ENCODE peak calls at places on chromosomes 4 and X, in five cellular contexts. N, J, O, D and G are unnamed samples.

GRCh38 chr4:37936889-37937498 is 23.2 kb upstream of the PTTG2 start:
- DNase-seq in O (no peak), J (no peak), D (no peak), N (no peak), G (no peak)

GRCh38 chrX:15908891-15909290 is 54.3 kb upstream of the AP1S2 start:
- DNase-seq in D (no peak), O (no peak), J (no peak), N (no peak), G (no peak)

GRCh38 chr4:126018274-126018673 is 703.5 kb downstream of the FAT4 start:
- DNase-seq in N (no peak), J (no peak), O (no peak), D (no peak), G (no peak)

GRCh38 chrX:16695079-16695676 is 17.3 kb downstream of the CTPS2 start:
- DNase-seq in O (peak; percentile 70), N (peak; percentile 45), J (peak; percentile 75), D (peak; percentile 65), G (no peak)

GRCh38 chr4:51907001-51907669 is 64.2 kb downstream of the DCUN1D4 start:
- DNase-seq in O (no peak), N (no peak), D (no peak), J (no peak), G (no peak)

GRCh38 chrX:16416588-16416987 is 233.4 kb upstream of the S100G start:
- DNase-seq in J (no peak), D (no peak), O (no peak), N (no peak), G (no peak)

GRCh38 chr4:38982356-38983095 is 49.7 kb downstream of the TMEM156 start:
- DNase-seq in N (no peak), O (no peak), D (no peak), J (no peak), G (no peak)

GRCh38 chr4:152997771-152998487 is 61.8 kb downstream of the FHDC1 start:
- DNase-seq in N (no peak), D (peak; percentile 7), J (no peak), O (no peak), G (no peak)

GRCh38 chr4:14856076-14856926 is 146.0 kb upstream of the CPEB2 start:
- DNase-seq in O (peak; percentile 99), J (peak; percentile 79), N (no peak), D (peak; percentile 100), G (peak; percentile 75)

GRCh38 chr4:187276786-187277408 is 553.2 kb upstream of the FAT1 start:
- DNase-seq in N (no peak), J (no peak), O (peak; percentile 49), D (peak; percentile 78), G (no peak)

GRCh38 chrX:153576239-153576870 is 22.6 kb downstream of the CCNQ start:
- DNase-seq in N (no peak), D (no peak), J (no peak), O (no peak), G (no peak)

GRCh38 chr4:1521821-1522361 is 115.6 kb upstream of the NKX1-1 start:
- DNase-seq in D (no peak), O (no peak), N (peak; percentile 5), J (no peak), G (no peak)

GRCh38 chr4:154231796-154232478 is 259.7 kb downstream of the DCHS2 start:
- DNase-seq in D (no peak), O (no peak), J (no peak), N (no peak), G (no peak)

GRCh38 chrX:51743179-51743957 is at the start of gene GSPT2:
- DNase-seq in O (peak; percentile 80), D (peak; percentile 76), J (peak; percentile 72), N (peak; percentile 63), G (peak; percentile 78)

GRCh38 chr4:101326586-101326985 is 20.7 kb downstream of the PPP3CA start:
- DNase-seq in D (peak; percentile 17), O (no peak), N (no peak), J (no peak), G (no peak)

GRCh38 chr4:83490876-83491450 is 6.1 kb upstream of the ABRAXAS1 start:
- DNase-seq in N (no peak), J (no peak), O (peak; percentile 41), D (peak; percentile 18), G (no peak)

GRCh38 chr4:1009647-1010521 is 1.5 kb upstream of the FGFRL1 start:
- DNase-seq in N (peak; percentile 61), O (peak; percentile 32), J (peak; percentile 82), D (peak; percentile 36), G (peak; percentile 66)

GRCh38 chr4:139815646-139816601 is 150.3 kb downstream of the MGST2 start:
- DNase-seq in O (peak; percentile 81), J (peak; percentile 72), D (peak; percentile 90), N (no peak), G (no peak)

GRCh38 chr4:113145519-113146291 is 96.3 kb downstream of the ANK2 start:
- DNase-seq in D (no peak), O (no peak), J (no peak), N (no peak), G (peak; percentile 5)

GRCh38 chrX:44244008-44244407 is 99.5 kb downstream of the EFHC2 start:
- DNase-seq in N (no peak), D (peak; percentile 29), O (peak; percentile 42), J (no peak), G (no peak)

GRCh38 chr4:102429553-102429952 is 71.6 kb upstream of the NFKB1 start:
- DNase-seq in J (no peak), O (peak; percentile 77), N (no peak), D (peak; percentile 75), G (no peak)

GRCh38 chr4:102427599-102427998 is 73.6 kb upstream of the NFKB1 start:
- DNase-seq in O (no peak), D (no peak), J (no peak), N (no peak), G (no peak)

GRCh38 chr4:102430511-102430910 is 70.6 kb upstream of the NFKB1 start:
- DNase-seq in O (peak; percentile 64), N (no peak), D (peak; percentile 16), J (no peak), G (no peak)

GRCh38 chr4:102437111-102437510 is 64.0 kb upstream of the NFKB1 start:
- DNase-seq in D (no peak), N (no peak), J (no peak), O (no peak), G (no peak)

GRCh38 chr4:102431608-102431961 is 69.6 kb upstream of the NFKB1 start:
- DNase-seq in N (no peak), D (no peak), J (no peak), O (no peak), G (no peak)
- H3K4me3 ChIP-seq in N (peak overlapping the region; percentile 58), D (no peak overlapping the region), J (peak overlapping the region; percentile 87), O (peak overlapping the region; percentile 52), G (no peak overlapping the region)

DNA sequence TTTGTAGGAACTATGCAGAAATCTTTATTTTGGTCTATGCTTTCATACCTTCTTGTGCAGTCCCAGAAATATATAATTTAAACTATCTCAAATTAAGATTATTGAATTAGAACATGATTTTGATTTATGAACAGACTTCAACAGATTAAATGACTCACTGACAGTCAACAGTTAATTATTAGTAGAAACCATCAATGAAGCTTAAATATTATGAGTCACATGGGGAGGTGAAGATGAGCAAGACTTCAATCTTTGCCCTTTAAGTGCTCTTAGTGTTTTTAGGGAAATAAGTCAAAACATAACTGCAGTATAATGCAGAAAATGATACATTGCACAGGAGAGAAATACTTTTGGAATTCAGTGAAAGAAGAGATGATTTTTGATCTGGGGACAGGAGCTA is 81.5 kb upstream of the BMP3 start:
- DNase-seq in O (no peak), J (no peak), D (no peak), N (no peak), G (no peak)
- H3K4me3 ChIP-seq in O (no peak overlapping the region), J (no peak overlapping the region), D (no peak overlapping the region), N (no peak overlapping the region), G (no peak overlapping the region)

GRCh38 chr4:53044651-53044960 is 182.5 kb downstream of the RASL11B start:
- DNase-seq in D (no peak), J (no peak), N (no peak), O (no peak), G (no peak)
- H3K4me3 ChIP-seq in D (no peak overlapping the region), J (no peak overlapping the region), N (no peak overlapping the region), O (no peak overlapping the region), G (no peak overlapping the region)

GRCh38 chr4:119028296-119028695 is 107.3 kb upstream of the MYOZ2 start:
- DNase-seq in D (no peak), O (no peak), N (no peak), J (no peak), G (no peak)

GRCh38 chr4:119031218-119031617 is 104.4 kb upstream of the MYOZ2 start:
- DNase-seq in D (no peak), N (no peak), J (no peak), O (no peak), G (no peak)

GRCh38 chr4:119030536-119030890 is 105.1 kb upstream of the MYOZ2 start:
- DNase-seq in D (no peak), J (no peak), N (no peak), O (no peak), G (no peak)

GRCh38 chr4:119027815-119028214 is 107.8 kb upstream of the MYOZ2 start:
- DNase-seq in O (no peak), J (no peak), D (no peak), N (no peak), G (no peak)

DNA sequence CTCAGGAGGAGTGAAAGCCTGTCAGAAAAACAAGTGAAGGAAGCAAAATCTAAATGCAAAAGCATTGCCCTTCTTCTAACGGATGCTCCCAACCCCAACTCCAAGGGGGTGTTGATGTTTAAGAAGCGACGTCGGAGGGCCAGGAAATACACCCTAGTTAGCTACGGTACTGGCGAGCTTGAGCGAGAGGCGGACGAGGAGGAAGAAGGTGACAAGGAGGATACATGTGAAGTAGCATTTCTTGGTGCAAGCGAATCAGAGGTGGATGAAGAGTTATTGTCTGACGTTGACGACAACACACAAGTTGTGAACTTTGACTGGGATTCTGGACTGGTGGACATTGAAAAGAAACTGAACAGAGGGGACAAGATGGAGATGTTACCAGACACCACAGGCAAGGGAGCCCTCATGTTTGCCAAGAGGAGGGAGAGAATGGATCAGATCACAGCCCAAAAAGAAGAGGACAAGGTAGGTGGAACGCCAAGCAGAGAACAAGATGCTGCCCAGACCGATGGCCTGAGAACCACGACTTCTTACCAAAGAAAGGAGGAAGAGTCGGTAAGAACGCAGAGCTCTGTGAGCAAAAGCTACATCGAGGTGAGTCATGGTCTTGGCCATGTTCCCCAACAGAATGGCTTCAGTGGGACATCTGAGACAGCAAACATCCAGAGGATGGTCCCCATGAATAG is 105.6 kb upstream of the MYOZ2 start:
- DNase-seq in J (no peak), D (no peak), N (no peak), O (no peak), G (no peak)
- H3K4me3 ChIP-seq in J (no peak overlapping the region), D (no peak overlapping the region), N (no peak overlapping the region), O (no peak overlapping the region), G (no peak overlapping the region)